ENCODE peak calls at places on chromosomes 16 and 17, in nine cellular contexts. One of them, this sample, is unnamed.

GRCh38 chr17:76354747-76355310 is 1.1 kb upstream of the PRPSAP1 start:
- DNase-seq in transverse colon: no peak
- DNase-seq in caudate nucleus: no peak
- DNase-seq in cardiac muscle cell: peak
- DNase-seq in SJSA1: no peak
- DNase-seq in thoracic aorta: no peak
- DNase-seq in neural progenitor cell: no peak
- DNase-seq in substantia nigra: no peak
- DNase-seq in suprapubic skin: no peak
- DNase-seq in this sample: no peak

GRCh38 chr17:22692066-22692800 is 999.9 kb downstream of the KCNJ18 start:
- DNase-seq in transverse colon: no peak
- DNase-seq in caudate nucleus: no peak
- DNase-seq in cardiac muscle cell: no peak
- DNase-seq in SJSA1: no peak
- DNase-seq in thoracic aorta: no peak
- DNase-seq in neural progenitor cell: no peak
- DNase-seq in substantia nigra: no peak
- DNase-seq in suprapubic skin: no peak
- DNase-seq in this sample: no peak

GRCh38 chr17:83144421-83145357 is 65.3 kb downstream of the METRNL start:
- DNase-seq in transverse colon: no peak
- DNase-seq in caudate nucleus: no peak
- DNase-seq in cardiac muscle cell: no peak
- DNase-seq in SJSA1: peak
- DNase-seq in thoracic aorta: no peak
- DNase-seq in neural progenitor cell: no peak
- DNase-seq in substantia nigra: no peak
- DNase-seq in suprapubic skin: peak
- DNase-seq in this sample: no peak

GRCh38 chr17:5500247-5500803 is 14.0 kb downstream of the MIS12 start:
- DNase-seq in transverse colon: no peak
- DNase-seq in caudate nucleus: no peak
- DNase-seq in cardiac muscle cell: no peak
- DNase-seq in SJSA1: no peak
- DNase-seq in thoracic aorta: no peak
- DNase-seq in neural progenitor cell: no peak
- DNase-seq in substantia nigra: no peak
- DNase-seq in suprapubic skin: no peak
- DNase-seq in this sample: no peak

GRCh38 chr17:71360301-71360700 is 760.5 kb upstream of the SOX9 start:
- DNase-seq in transverse colon: no peak
- DNase-seq in caudate nucleus: no peak
- DNase-seq in cardiac muscle cell: no peak
- DNase-seq in SJSA1: no peak
- DNase-seq in thoracic aorta: no peak
- DNase-seq in neural progenitor cell: no peak
- DNase-seq in substantia nigra: no peak
- DNase-seq in suprapubic skin: no peak
- DNase-seq in this sample: no peak

GRCh38 chr17:82324566-82325285 is 7.3 kb upstream of the CD7 start:
- DNase-seq in transverse colon: peak
- DNase-seq in caudate nucleus: no peak
- DNase-seq in cardiac muscle cell: no peak
- DNase-seq in SJSA1: no peak
- DNase-seq in thoracic aorta: no peak
- DNase-seq in neural progenitor cell: no peak
- DNase-seq in substantia nigra: no peak
- DNase-seq in suprapubic skin: no peak
- DNase-seq in this sample: no peak

GRCh38 chr17:81306898-81307510 is 11.9 kb upstream of the SLC38A10 start:
- DNase-seq in transverse colon: no peak
- DNase-seq in caudate nucleus: no peak
- DNase-seq in cardiac muscle cell: no peak
- DNase-seq in SJSA1: no peak
- DNase-seq in thoracic aorta: no peak
- DNase-seq in neural progenitor cell: no peak
- DNase-seq in substantia nigra: no peak
- DNase-seq in suprapubic skin: no peak
- DNase-seq in this sample: no peak

GRCh38 chr17:45946841-45947256 is 52.2 kb upstream of the STH start:
- DNase-seq in transverse colon: no peak
- DNase-seq in caudate nucleus: no peak
- DNase-seq in cardiac muscle cell: no peak
- DNase-seq in SJSA1: no peak
- DNase-seq in thoracic aorta: no peak
- DNase-seq in neural progenitor cell: no peak
- DNase-seq in substantia nigra: no peak
- DNase-seq in suprapubic skin: no peak
- DNase-seq in this sample: no peak

GRCh38 chr16:67537636-67538591 is 9.3 kb downstream of the RIPOR1 start:
- DNase-seq in transverse colon: peak
- DNase-seq in caudate nucleus: no peak
- DNase-seq in cardiac muscle cell: peak
- DNase-seq in SJSA1: no peak
- DNase-seq in thoracic aorta: no peak
- DNase-seq in neural progenitor cell: peak
- DNase-seq in substantia nigra: no peak
- DNase-seq in suprapubic skin: peak
- DNase-seq in this sample: no peak

GRCh38 chr17:35521150-35521549 is 16.3 kb downstream of the SLFN12L start:
- DNase-seq in transverse colon: no peak
- DNase-seq in caudate nucleus: no peak
- DNase-seq in cardiac muscle cell: no peak
- DNase-seq in SJSA1: no peak
- DNase-seq in thoracic aorta: no peak
- DNase-seq in neural progenitor cell: no peak
- DNase-seq in substantia nigra: no peak
- DNase-seq in suprapubic skin: no peak
- DNase-seq in this sample: no peak

GRCh38 chr17:72258711-72259110 is 137.9 kb downstream of the SOX9 start:
- DNase-seq in transverse colon: no peak
- DNase-seq in caudate nucleus: no peak
- DNase-seq in cardiac muscle cell: no peak
- DNase-seq in SJSA1: no peak
- DNase-seq in thoracic aorta: no peak
- DNase-seq in neural progenitor cell: no peak
- DNase-seq in substantia nigra: no peak
- DNase-seq in suprapubic skin: no peak
- DNase-seq in this sample: no peak

DNA sequence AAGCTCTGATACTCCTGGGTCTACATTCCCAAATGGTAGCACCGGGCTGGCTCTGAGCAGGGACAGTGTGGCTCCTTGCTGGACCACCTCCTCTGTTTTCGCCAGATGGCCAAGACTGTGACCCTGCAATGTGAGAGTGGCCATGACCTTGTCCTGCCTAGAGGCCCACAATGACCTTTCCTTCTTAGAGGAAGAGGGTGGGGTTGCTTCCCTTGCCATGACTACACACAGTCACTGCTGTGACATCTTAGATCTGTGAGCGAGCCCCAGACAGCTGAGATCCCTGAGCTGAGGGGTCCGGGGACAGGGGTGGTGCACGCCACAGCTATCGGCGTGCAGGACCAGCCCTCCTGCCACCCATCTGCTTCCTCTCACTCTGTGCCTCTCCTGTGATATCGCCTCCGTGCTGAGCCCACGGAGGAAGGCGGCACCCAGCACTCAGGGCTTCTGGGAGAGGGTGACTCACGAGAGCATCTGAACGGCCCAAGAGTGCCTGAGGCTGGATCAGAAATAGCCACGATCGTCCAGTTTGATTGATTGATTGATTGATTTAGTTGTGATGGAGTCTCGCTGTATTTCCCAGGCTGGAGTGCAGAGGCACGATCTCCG is 35.2 kb downstream of the KIAA0513 start:
- DNase-seq in transverse colon: no peak
- DNase-seq in caudate nucleus: no peak
- DNase-seq in cardiac muscle cell: no peak
- DNase-seq in SJSA1: no peak
- DNase-seq in thoracic aorta: no peak
- DNase-seq in neural progenitor cell: no peak
- DNase-seq in substantia nigra: no peak
- DNase-seq in suprapubic skin: no peak
- DNase-seq in this sample: no peak
- H3K27ac ChIP-seq in transverse colon: no peak
- H3K27ac ChIP-seq in caudate nucleus: no peak
- H3K27ac ChIP-seq in cardiac muscle cell: no peak
- H3K27ac ChIP-seq in SJSA1: no peak
- H3K27ac ChIP-seq in thoracic aorta: no peak
- H3K27ac ChIP-seq in neural progenitor cell: no peak
- H3K27ac ChIP-seq in substantia nigra: no peak
- H3K27ac ChIP-seq in suprapubic skin: no peak
- H3K27ac ChIP-seq in this sample: no peak

GRCh38 chr17:1398028-1398427 is 2.0 kb downstream of the YWHAE start:
- DNase-seq in transverse colon: no peak
- DNase-seq in caudate nucleus: no peak
- DNase-seq in cardiac muscle cell: no peak
- DNase-seq in SJSA1: no peak
- DNase-seq in thoracic aorta: no peak
- DNase-seq in neural progenitor cell: no peak
- DNase-seq in substantia nigra: no peak
- DNase-seq in suprapubic skin: no peak
- DNase-seq in this sample: no peak
- H3K27ac ChIP-seq in transverse colon: peak
- H3K27ac ChIP-seq in caudate nucleus: no peak
- H3K27ac ChIP-seq in cardiac muscle cell: peak
- H3K27ac ChIP-seq in SJSA1: no peak
- H3K27ac ChIP-seq in thoracic aorta: peak
- H3K27ac ChIP-seq in neural progenitor cell: no peak
- H3K27ac ChIP-seq in substantia nigra: no peak
- H3K27ac ChIP-seq in suprapubic skin: peak
- H3K27ac ChIP-seq in this sample: peak

DNA sequence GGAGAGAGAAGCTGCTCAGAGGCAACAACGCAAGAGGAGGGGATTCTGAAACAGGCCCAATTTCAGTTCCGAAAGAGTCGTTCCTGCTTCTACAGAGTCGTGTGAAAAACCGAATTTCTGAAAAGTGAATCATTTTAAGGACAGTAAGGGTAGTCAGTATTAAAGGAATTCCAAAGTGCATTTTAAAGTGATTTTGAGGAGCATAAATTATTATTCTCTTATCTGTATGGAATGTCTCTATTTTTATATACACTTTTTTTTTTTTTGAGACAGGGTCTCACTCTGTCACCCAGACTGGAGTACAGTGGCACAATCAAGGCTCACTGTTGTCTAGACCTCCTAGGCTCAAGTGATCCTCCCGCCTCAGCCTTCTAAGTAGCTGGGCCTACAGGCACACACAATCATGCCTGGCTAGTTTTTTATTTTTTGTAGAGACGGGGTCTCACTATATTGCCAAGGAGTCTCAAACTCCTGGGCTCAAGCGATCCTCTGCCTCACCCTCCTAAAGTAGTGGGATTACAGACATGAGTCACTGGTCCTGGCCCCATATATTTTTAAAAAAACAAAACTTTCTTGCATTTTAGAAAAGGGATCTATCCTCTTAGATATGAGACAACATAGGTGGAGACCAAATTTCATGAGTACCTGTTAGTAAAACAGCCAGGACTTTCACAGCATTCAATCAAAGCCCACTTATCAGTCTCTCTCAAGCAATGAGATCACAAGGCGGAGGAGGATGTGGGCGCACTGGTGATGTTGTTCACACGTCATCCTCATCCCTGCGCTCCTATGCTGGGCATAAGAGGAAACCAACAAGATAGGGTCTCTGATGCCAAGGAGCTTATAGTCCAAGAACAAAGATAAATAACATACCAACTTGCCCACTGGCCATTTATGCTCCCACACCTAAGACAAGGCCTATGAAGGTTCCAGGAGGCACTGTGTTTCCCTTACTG is 53.2 kb downstream of the SMG6 start:
- DNase-seq in transverse colon: no peak
- DNase-seq in caudate nucleus: no peak
- DNase-seq in cardiac muscle cell: no peak
- DNase-seq in SJSA1: no peak
- DNase-seq in thoracic aorta: no peak
- DNase-seq in neural progenitor cell: no peak
- DNase-seq in substantia nigra: no peak
- DNase-seq in suprapubic skin: no peak
- DNase-seq in this sample: no peak
- H3K27ac ChIP-seq in transverse colon: no peak
- H3K27ac ChIP-seq in caudate nucleus: no peak
- H3K27ac ChIP-seq in cardiac muscle cell: no peak
- H3K27ac ChIP-seq in SJSA1: peak
- H3K27ac ChIP-seq in thoracic aorta: no peak
- H3K27ac ChIP-seq in neural progenitor cell: no peak
- H3K27ac ChIP-seq in substantia nigra: no peak
- H3K27ac ChIP-seq in suprapubic skin: no peak
- H3K27ac ChIP-seq in this sample: no peak

GRCh38 chr16:49857423-49858181 is 1.7 kb upstream of the ZNF423 start:
- DNase-seq in transverse colon: peak
- DNase-seq in caudate nucleus: no peak
- DNase-seq in cardiac muscle cell: peak
- DNase-seq in SJSA1: peak
- DNase-seq in thoracic aorta: no peak
- DNase-seq in neural progenitor cell: peak
- DNase-seq in substantia nigra: peak
- DNase-seq in suprapubic skin: no peak
- DNase-seq in this sample: no peak

GRCh38 chr16:49856741-49857330 is 924 bp upstream of the ZNF423 start:
- DNase-seq in transverse colon: peak
- DNase-seq in caudate nucleus: peak
- DNase-seq in cardiac muscle cell: peak
- DNase-seq in SJSA1: peak
- DNase-seq in thoracic aorta: no peak
- DNase-seq in neural progenitor cell: peak
- DNase-seq in substantia nigra: peak
- DNase-seq in suprapubic skin: no peak
- DNase-seq in this sample: no peak

GRCh38 chr16:49855822-49856740 is at the start of gene ZNF423:
- DNase-seq in transverse colon: peak
- DNase-seq in caudate nucleus: no peak
- DNase-seq in cardiac muscle cell: peak
- DNase-seq in SJSA1: no peak
- DNase-seq in thoracic aorta: no peak
- DNase-seq in neural progenitor cell: peak
- DNase-seq in substantia nigra: no peak
- DNase-seq in suprapubic skin: no peak
- DNase-seq in this sample: no peak

GRCh38 chr16:49854227-49855203 is 1.4 kb downstream of the ZNF423 start:
- DNase-seq in transverse colon: peak
- DNase-seq in caudate nucleus: no peak
- DNase-seq in cardiac muscle cell: peak
- DNase-seq in SJSA1: peak
- DNase-seq in thoracic aorta: no peak
- DNase-seq in neural progenitor cell: peak
- DNase-seq in substantia nigra: no peak
- DNase-seq in suprapubic skin: no peak
- DNase-seq in this sample: no peak

DNA sequence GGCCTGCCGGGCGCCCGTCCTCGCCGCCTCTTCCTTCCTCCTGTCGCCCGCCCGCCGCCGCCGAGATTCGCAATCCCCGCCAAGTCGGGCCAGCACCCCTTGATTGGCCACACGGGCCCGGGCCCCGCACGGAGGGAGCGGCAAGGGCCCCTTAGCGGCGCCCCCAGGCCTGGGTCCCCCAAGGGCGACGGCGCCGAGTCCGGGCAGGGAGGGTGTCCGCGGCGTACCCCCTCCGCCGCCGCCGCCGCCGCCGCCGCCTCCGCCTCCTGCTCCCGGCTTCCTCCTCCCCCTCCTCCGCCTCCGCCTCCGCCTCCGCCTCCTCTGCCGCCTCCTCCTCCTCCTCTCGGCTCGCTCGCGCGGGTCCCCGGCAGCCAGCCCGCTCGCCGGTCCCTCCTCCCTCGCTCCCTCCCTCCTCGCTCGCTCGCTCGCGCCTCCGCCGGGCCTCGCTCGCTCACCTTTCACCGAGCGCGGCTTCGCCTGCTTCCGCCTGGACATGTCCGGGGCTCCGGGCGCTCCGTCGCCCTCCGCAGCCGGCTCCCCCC is 561 bp downstream of the ZNF423 start:
- DNase-seq in transverse colon: peak
- DNase-seq in caudate nucleus: peak
- DNase-seq in cardiac muscle cell: peak
- DNase-seq in SJSA1: peak
- DNase-seq in thoracic aorta: no peak
- DNase-seq in neural progenitor cell: peak
- DNase-seq in substantia nigra: peak
- DNase-seq in suprapubic skin: peak
- DNase-seq in this sample: no peak
- H3K27ac ChIP-seq in transverse colon: peak
- H3K27ac ChIP-seq in caudate nucleus: peak
- H3K27ac ChIP-seq in cardiac muscle cell: peak
- H3K27ac ChIP-seq in SJSA1: peak
- H3K27ac ChIP-seq in thoracic aorta: peak
- H3K27ac ChIP-seq in neural progenitor cell: peak
- H3K27ac ChIP-seq in substantia nigra: peak
- H3K27ac ChIP-seq in suprapubic skin: peak
- H3K27ac ChIP-seq in this sample: no peak